ENCODE peak calls at places on chromosomes 13 and 19, in nine cellular contexts. One of them, this sample, is unnamed.

GRCh38 chr13:113526466-113527220 is 36.1 kb upstream of the DCUN1D2 start:
- DNase-seq in adipocyte: no peak
- DNase-seq in DND-41: no peak
- DNase-seq in NB4: no peak
- DNase-seq in hepatocyte: no peak
- DNase-seq in astrocyte of the spinal cord: no peak
- DNase-seq in CD8-positive, alpha-beta memory T cell: no peak
- DNase-seq in HFF-Myc: no peak
- DNase-seq in thoracic aorta: no peak
- DNase-seq in this sample: no peak

GRCh38 chr19:10768936-10769335 is 51.1 kb downstream of the DNM2 start:
- DNase-seq in astrocyte of the spinal cord: no peak
- DNase-seq in CD8-positive, alpha-beta memory T cell: no peak
- DNase-seq in adipocyte: no peak
- DNase-seq in hepatocyte: no peak
- DNase-seq in NB4: no peak
- DNase-seq in HFF-Myc: no peak
- DNase-seq in DND-41: no peak
- DNase-seq in thoracic aorta: no peak
- DNase-seq in this sample: no peak

GRCh38 chr13:42039457-42039945 is 8.9 kb upstream of the DGKH start:
- DNase-seq in HFF-Myc: no peak
- DNase-seq in astrocyte of the spinal cord: no peak
- DNase-seq in DND-41: no peak
- DNase-seq in hepatocyte: no peak
- DNase-seq in adipocyte: no peak
- DNase-seq in CD8-positive, alpha-beta memory T cell: no peak
- DNase-seq in NB4: no peak
- DNase-seq in thoracic aorta: no peak
- DNase-seq in this sample: no peak

GRCh38 chr13:25214371-25215252 is 42.5 kb upstream of the AMER2 start:
- DNase-seq in thoracic aorta: no peak
- DNase-seq in adipocyte: no peak
- DNase-seq in DND-41: no peak
- DNase-seq in HFF-Myc: peak; percentile 32
- DNase-seq in CD8-positive, alpha-beta memory T cell: no peak
- DNase-seq in NB4: no peak
- DNase-seq in hepatocyte: no peak
- DNase-seq in astrocyte of the spinal cord: peak; percentile 22
- DNase-seq in this sample: no peak

GRCh38 chr13:30409911-30410704 is 12.2 kb upstream of the UBE2L5 start:
- DNase-seq in astrocyte of the spinal cord: peak; percentile 76
- DNase-seq in CD8-positive, alpha-beta memory T cell: no peak
- DNase-seq in hepatocyte: peak; percentile 41
- DNase-seq in NB4: no peak
- DNase-seq in thoracic aorta: no peak
- DNase-seq in HFF-Myc: no peak
- DNase-seq in DND-41: no peak
- DNase-seq in adipocyte: peak; percentile 64
- DNase-seq in this sample: no peak

GRCh38 chr19:45782162-45782623 is at the start of gene DMPK:
- DNase-seq in CD8-positive, alpha-beta memory T cell: no peak
- DNase-seq in DND-41: no peak
- DNase-seq in thoracic aorta: no peak
- DNase-seq in adipocyte: peak; percentile 68
- DNase-seq in astrocyte of the spinal cord: no peak
- DNase-seq in HFF-Myc: no peak
- DNase-seq in NB4: no peak
- DNase-seq in hepatocyte: no peak
- DNase-seq in this sample: no peak

GRCh38 chr19:956747-957451 is 27.2 kb upstream of the WDR18 start:
- DNase-seq in HFF-Myc: no peak
- DNase-seq in DND-41: no peak
- DNase-seq in CD8-positive, alpha-beta memory T cell: no peak
- DNase-seq in hepatocyte: peak; percentile 79
- DNase-seq in adipocyte: peak; percentile 63
- DNase-seq in thoracic aorta: no peak
- DNase-seq in NB4: no peak
- DNase-seq in astrocyte of the spinal cord: no peak
- DNase-seq in this sample: no peak

GRCh38 chr13:114152831-114153371 is 20.5 kb upstream of the RASA3 start:
- DNase-seq in thoracic aorta: no peak
- DNase-seq in astrocyte of the spinal cord: no peak
- DNase-seq in hepatocyte: peak; percentile 3
- DNase-seq in HFF-Myc: no peak
- DNase-seq in DND-41: no peak
- DNase-seq in adipocyte: peak; percentile 49
- DNase-seq in NB4: peak; percentile 82
- DNase-seq in CD8-positive, alpha-beta memory T cell: no peak
- DNase-seq in this sample: no peak

GRCh38 chr19:34480491-34480890 is 1.1 kb upstream of the WTIP start:
- DNase-seq in HFF-Myc: no peak
- DNase-seq in thoracic aorta: no peak
- DNase-seq in CD8-positive, alpha-beta memory T cell: no peak
- DNase-seq in astrocyte of the spinal cord: no peak
- DNase-seq in DND-41: no peak
- DNase-seq in adipocyte: no peak
- DNase-seq in NB4: no peak
- DNase-seq in hepatocyte: no peak
- DNase-seq in this sample: no peak

GRCh38 chr19:47839913-47840312 is 18.2 kb downstream of the CRX start:
- DNase-seq in thoracic aorta: no peak
- DNase-seq in DND-41: no peak
- DNase-seq in hepatocyte: peak; percentile 25
- DNase-seq in HFF-Myc: no peak
- DNase-seq in NB4: no peak
- DNase-seq in astrocyte of the spinal cord: no peak
- DNase-seq in adipocyte: no peak
- DNase-seq in CD8-positive, alpha-beta memory T cell: no peak
- DNase-seq in this sample: no peak

GRCh38 chr19:33801411-33801810 is 4.7 kb downstream of the KCTD15 start:
- DNase-seq in CD8-positive, alpha-beta memory T cell: no peak
- DNase-seq in HFF-Myc: no peak
- DNase-seq in NB4: no peak
- DNase-seq in hepatocyte: no peak
- DNase-seq in adipocyte: no peak
- DNase-seq in astrocyte of the spinal cord: no peak
- DNase-seq in DND-41: no peak
- DNase-seq in thoracic aorta: no peak
- DNase-seq in this sample: no peak

GRCh38 chr19:13212759-13213330 is 62.6 kb downstream of the IER2 start:
- DNase-seq in astrocyte of the spinal cord: peak; percentile 25
- DNase-seq in NB4: peak; percentile 76
- DNase-seq in adipocyte: peak; percentile 56
- DNase-seq in CD8-positive, alpha-beta memory T cell: peak; percentile 62
- DNase-seq in thoracic aorta: no peak
- DNase-seq in HFF-Myc: peak; percentile 21
- DNase-seq in hepatocyte: peak; percentile 62
- DNase-seq in DND-41: peak; percentile 64
- DNase-seq in this sample: peak; percentile 80

GRCh38 chr19:18439025-18439909 is 1.3 kb upstream of the ISYNA1 start:
- DNase-seq in HFF-Myc: no peak
- DNase-seq in CD8-positive, alpha-beta memory T cell: no peak
- DNase-seq in adipocyte: peak; percentile 68
- DNase-seq in hepatocyte: no peak
- DNase-seq in NB4: no peak
- DNase-seq in astrocyte of the spinal cord: no peak
- DNase-seq in DND-41: no peak
- DNase-seq in thoracic aorta: no peak
- DNase-seq in this sample: no peak

GRCh38 chr13:45048890-45049407 is 59.6 kb downstream of the GPALPP1 start:
- DNase-seq in HFF-Myc: no peak
- DNase-seq in adipocyte: no peak
- DNase-seq in thoracic aorta: no peak
- DNase-seq in NB4: no peak
- DNase-seq in CD8-positive, alpha-beta memory T cell: no peak
- DNase-seq in hepatocyte: no peak
- DNase-seq in astrocyte of the spinal cord: no peak
- DNase-seq in DND-41: no peak
- DNase-seq in this sample: no peak

GRCh38 chr13:54489359-54489758 is 1460.7 kb downstream of the OLFM4 start:
- DNase-seq in adipocyte: no peak
- DNase-seq in CD8-positive, alpha-beta memory T cell: no peak
- DNase-seq in astrocyte of the spinal cord: no peak
- DNase-seq in thoracic aorta: no peak
- DNase-seq in hepatocyte: no peak
- DNase-seq in NB4: no peak
- DNase-seq in DND-41: no peak
- DNase-seq in HFF-Myc: no peak
- DNase-seq in this sample: no peak

GRCh38 chr13:49584771-49585182 is 581 bp downstream of the RCBTB1 start:
- DNase-seq in NB4: peak; percentile 32
- DNase-seq in hepatocyte: peak; percentile 12
- DNase-seq in astrocyte of the spinal cord: peak; percentile 22
- DNase-seq in DND-41: peak; percentile 11
- DNase-seq in adipocyte: peak; percentile 46
- DNase-seq in CD8-positive, alpha-beta memory T cell: no peak
- DNase-seq in HFF-Myc: no peak
- DNase-seq in thoracic aorta: no peak
- DNase-seq in this sample: no peak

DNA sequence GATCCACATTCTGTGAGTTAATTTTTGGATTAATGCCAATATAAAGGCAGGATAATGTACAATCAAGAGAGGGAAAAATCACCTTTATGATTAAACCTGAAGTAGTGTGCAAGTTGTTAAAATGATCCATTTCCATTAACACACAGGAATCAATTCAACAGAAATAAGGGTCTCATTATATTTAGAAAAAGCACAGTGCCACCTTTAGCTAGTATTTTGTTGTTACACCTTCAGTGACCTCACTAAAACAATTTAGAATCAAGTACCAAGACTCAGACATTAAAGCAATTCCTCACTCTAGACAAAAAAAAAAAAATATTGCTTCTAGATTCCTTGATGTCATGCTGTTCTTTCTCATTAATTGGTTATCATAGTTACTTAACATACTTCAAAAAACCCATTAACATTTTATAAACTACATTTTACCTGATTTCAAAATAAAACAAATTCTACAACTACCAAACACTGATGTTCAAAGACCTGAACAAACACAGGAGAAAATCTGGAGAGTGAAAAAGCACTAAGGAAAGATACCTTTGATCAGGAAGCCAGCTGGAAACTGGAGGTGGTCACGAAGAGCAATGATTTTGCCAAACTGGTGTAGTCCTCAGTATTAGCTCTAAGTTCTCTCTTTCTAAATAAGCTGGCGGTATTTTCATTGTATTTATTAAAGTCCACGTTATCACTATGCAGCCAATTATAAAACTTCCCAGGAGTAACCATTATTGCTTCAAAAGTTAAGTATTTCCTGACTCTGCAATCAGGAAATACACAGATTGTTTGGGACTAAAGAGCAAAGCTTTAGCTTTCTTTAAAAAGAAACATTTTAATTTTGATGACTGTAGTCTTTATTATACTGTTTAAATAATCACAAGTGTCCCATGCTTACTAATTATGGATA is 115.3 kb downstream of the TBC1D4 start:
- DNase-seq in astrocyte of the spinal cord: no peak
- DNase-seq in thoracic aorta: no peak
- DNase-seq in hepatocyte: no peak
- DNase-seq in HFF-Myc: no peak
- DNase-seq in NB4: no peak
- DNase-seq in adipocyte: no peak
- DNase-seq in CD8-positive, alpha-beta memory T cell: no peak
- DNase-seq in DND-41: no peak
- DNase-seq in this sample: no peak
- H3K4me3 ChIP-seq in astrocyte of the spinal cord: no peak overlapping the region
- H3K4me3 ChIP-seq in thoracic aorta: no peak overlapping the region
- H3K4me3 ChIP-seq in hepatocyte: no peak overlapping the region
- H3K4me3 ChIP-seq in HFF-Myc: no peak overlapping the region
- H3K4me3 ChIP-seq in NB4: no peak overlapping the region
- H3K4me3 ChIP-seq in adipocyte: no peak overlapping the region
- H3K4me3 ChIP-seq in CD8-positive, alpha-beta memory T cell: no peak overlapping the region
- H3K4me3 ChIP-seq in DND-41: no peak overlapping the region
- H3K4me3 ChIP-seq in this sample: no peak overlapping the region

GRCh38 chr19:4060621-4061177 is 6.0 kb downstream of the ZBTB7A start:
- DNase-seq in DND-41: no peak
- DNase-seq in thoracic aorta: no peak
- DNase-seq in hepatocyte: peak; percentile 26
- DNase-seq in astrocyte of the spinal cord: no peak
- DNase-seq in HFF-Myc: no peak
- DNase-seq in CD8-positive, alpha-beta memory T cell: no peak
- DNase-seq in adipocyte: no peak
- DNase-seq in NB4: no peak
- DNase-seq in this sample: no peak
- H3K4me3 ChIP-seq in DND-41: no peak overlapping the region
- H3K4me3 ChIP-seq in thoracic aorta: peak overlapping the region; percentile 99
- H3K4me3 ChIP-seq in hepatocyte: no peak overlapping the region
- H3K4me3 ChIP-seq in astrocyte of the spinal cord: no peak overlapping the region
- H3K4me3 ChIP-seq in HFF-Myc: peak overlapping the region; percentile 93
- H3K4me3 ChIP-seq in CD8-positive, alpha-beta memory T cell: peak overlapping the region; percentile 37
- H3K4me3 ChIP-seq in adipocyte: peak overlapping the region; percentile 88
- H3K4me3 ChIP-seq in NB4: no peak overlapping the region
- H3K4me3 ChIP-seq in this sample: peak overlapping the region; percentile 35

GRCh38 chr19:2012941-2013682 is 2.4 kb downstream of the BTBD2 start:
- DNase-seq in DND-41: no peak
- DNase-seq in NB4: no peak
- DNase-seq in astrocyte of the spinal cord: no peak
- DNase-seq in CD8-positive, alpha-beta memory T cell: no peak
- DNase-seq in hepatocyte: no peak
- DNase-seq in thoracic aorta: no peak
- DNase-seq in adipocyte: no peak
- DNase-seq in HFF-Myc: no peak
- DNase-seq in this sample: no peak
- H3K4me3 ChIP-seq in DND-41: no peak overlapping the region
- H3K4me3 ChIP-seq in NB4: no peak overlapping the region
- H3K4me3 ChIP-seq in astrocyte of the spinal cord: no peak overlapping the region
- H3K4me3 ChIP-seq in CD8-positive, alpha-beta memory T cell: no peak overlapping the region
- H3K4me3 ChIP-seq in hepatocyte: no peak overlapping the region
- H3K4me3 ChIP-seq in thoracic aorta: no peak overlapping the region
- H3K4me3 ChIP-seq in adipocyte: no peak overlapping the region
- H3K4me3 ChIP-seq in HFF-Myc: peak overlapping the region; percentile 60
- H3K4me3 ChIP-seq in this sample: no peak overlapping the region

DNA sequence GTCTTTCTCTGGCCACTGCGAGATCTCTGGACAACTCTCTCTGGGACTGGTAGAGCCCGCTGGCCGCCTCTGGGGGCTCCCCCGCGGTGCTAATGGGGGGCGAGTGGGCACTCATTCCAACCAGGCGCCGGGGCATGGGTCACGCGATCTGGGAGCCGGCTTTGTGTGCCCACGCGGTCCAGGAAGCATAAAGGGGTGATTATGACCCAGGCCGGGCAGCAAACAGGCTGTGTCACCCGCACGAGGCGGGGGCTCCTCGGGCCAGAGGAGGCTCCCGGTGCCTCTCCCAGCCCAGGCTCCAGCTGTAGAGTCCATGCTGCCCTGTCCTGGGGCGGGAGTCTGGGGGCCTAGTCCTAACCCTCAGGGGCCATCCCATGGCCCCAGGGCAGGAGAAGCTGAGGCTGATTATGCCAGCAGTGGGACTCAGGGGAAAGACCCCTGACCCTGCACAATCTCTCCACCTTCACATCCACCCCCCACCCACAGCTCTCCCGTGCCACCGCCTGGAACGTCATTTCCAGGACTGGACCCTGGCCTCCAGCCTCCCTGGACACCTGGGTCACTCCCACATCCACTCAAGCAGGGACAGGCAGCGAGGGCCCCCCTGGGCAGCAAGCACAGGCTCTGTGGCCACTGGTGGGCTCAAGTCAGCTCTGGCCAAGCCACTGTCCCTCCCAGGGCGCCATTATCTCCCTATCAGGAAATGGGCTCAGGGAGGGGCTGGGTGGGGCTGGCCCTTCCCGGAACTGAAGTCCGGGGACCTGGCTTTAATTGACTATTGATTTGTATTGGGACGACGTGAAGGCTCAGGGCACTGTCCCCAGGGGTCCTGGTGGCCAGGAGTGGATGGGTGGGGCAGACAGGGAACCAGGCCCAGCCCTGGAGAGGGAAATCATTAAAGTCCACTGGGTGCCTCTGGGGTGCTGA is 50.0 kb downstream of the PTPRS start:
- DNase-seq in CD8-positive, alpha-beta memory T cell: no peak
- DNase-seq in astrocyte of the spinal cord: no peak
- DNase-seq in HFF-Myc: no peak
- DNase-seq in NB4: no peak
- DNase-seq in hepatocyte: no peak
- DNase-seq in DND-41: no peak
- DNase-seq in adipocyte: no peak
- DNase-seq in thoracic aorta: no peak
- DNase-seq in this sample: no peak
- H3K4me3 ChIP-seq in CD8-positive, alpha-beta memory T cell: no peak overlapping the region
- H3K4me3 ChIP-seq in astrocyte of the spinal cord: no peak overlapping the region
- H3K4me3 ChIP-seq in HFF-Myc: peak overlapping the region; percentile 64
- H3K4me3 ChIP-seq in NB4: no peak overlapping the region
- H3K4me3 ChIP-seq in hepatocyte: no peak overlapping the region
- H3K4me3 ChIP-seq in DND-41: no peak overlapping the region
- H3K4me3 ChIP-seq in adipocyte: peak overlapping the region; percentile 93
- H3K4me3 ChIP-seq in thoracic aorta: no peak overlapping the region
- H3K4me3 ChIP-seq in this sample: no peak overlapping the region